ENCODE peak calls at places on chromosomes 13 and 19, in four cellular contexts. One of them, this sample, is unnamed.
A peak's percentile ranks its signal among the peaks of the same experiment; 100 is the strongest.

GRCh38 chr13:92303428-92303827 is 905.0 kb downstream of the GPC5 start:
- DNase-seq in HepG2: no peak
- DNase-seq in H1: no peak
- DNase-seq in HCT116: no peak
- DNase-seq in this sample: no peak

GRCh38 chr13:103471896-103472295 is 405.7 kb upstream of the SLC10A2 start:
- DNase-seq in H1: peak; percentile 5
- DNase-seq in HCT116: no peak
- DNase-seq in HepG2: no peak
- DNase-seq in this sample: no peak

GRCh38 chr19:10565567-10566407 is at the start of gene KRI1:
- DNase-seq in HepG2: peak; percentile 93
- DNase-seq in H1: peak; percentile 91
- DNase-seq in HCT116: peak; percentile 90
- DNase-seq in this sample: peak; percentile 98

GRCh38 chr19:5397804-5398692 is 57.2 kb upstream of the ZNRF4 start:
- DNase-seq in HCT116: no peak
- DNase-seq in H1: peak; percentile 13
- DNase-seq in HepG2: peak; percentile 16
- DNase-seq in this sample: no peak

GRCh38 chr19:11887618-11888531 is at the start of gene ZNF69:
- DNase-seq in H1: peak; percentile 75
- DNase-seq in HepG2: peak; percentile 92
- DNase-seq in HCT116: no peak
- DNase-seq in this sample: peak; percentile 33

GRCh38 chr19:5838437-5839311 is 828 bp downstream of the FUT6 start:
- DNase-seq in HepG2: no peak
- DNase-seq in HCT116: no peak
- DNase-seq in H1: no peak
- DNase-seq in this sample: no peak

GRCh38 chr13:48615017-48615416 is 38.7 kb upstream of the CYSLTR2 start:
- DNase-seq in HCT116: no peak
- DNase-seq in HepG2: no peak
- DNase-seq in H1: no peak
- DNase-seq in this sample: peak; percentile 27

GRCh38 chr19:6678690-6679109 is 8.7 kb upstream of the TNFSF14 start:
- DNase-seq in HCT116: no peak
- DNase-seq in HepG2: no peak
- DNase-seq in H1: no peak
- DNase-seq in this sample: no peak

GRCh38 chr13:110403315-110403714 is 96.2 kb downstream of the COL4A2 start:
- DNase-seq in H1: no peak
- DNase-seq in HepG2: no peak
- DNase-seq in HCT116: no peak
- DNase-seq in this sample: no peak

GRCh38 chr13:82976499-82976898 is 905.8 kb downstream of the SLITRK1 start:
- DNase-seq in HCT116: no peak
- DNase-seq in H1: no peak
- DNase-seq in HepG2: no peak
- DNase-seq in this sample: no peak

GRCh38 chr19:5292453-5292842 is 48.2 kb downstream of the PTPRS start:
- DNase-seq in HepG2: no peak
- DNase-seq in H1: no peak
- DNase-seq in HCT116: no peak
- DNase-seq in this sample: no peak

GRCh38 chr19:40252395-40252794 is 25.9 kb upstream of the CCNP start:
- DNase-seq in H1: no peak
- DNase-seq in HCT116: no peak
- DNase-seq in HepG2: no peak
- DNase-seq in this sample: no peak

GRCh38 chr13:60562081-60562764 is 165.2 kb downstream of the TDRD3 start:
- DNase-seq in H1: no peak
- DNase-seq in HCT116: no peak
- DNase-seq in HepG2: no peak
- DNase-seq in this sample: no peak

GRCh38 chr13:100140441-100140840 is 51.5 kb downstream of the PCCA start:
- DNase-seq in H1: no peak
- DNase-seq in HepG2: no peak
- DNase-seq in HCT116: no peak
- DNase-seq in this sample: no peak

GRCh38 chr13:46606915-46607413 is 54.0 kb downstream of the LRCH1 start:
- DNase-seq in H1: no peak
- DNase-seq in HepG2: no peak
- DNase-seq in HCT116: no peak
- DNase-seq in this sample: no peak

GRCh38 chr13:33927315-33927714 is 109.4 kb downstream of the RFC3 start:
- DNase-seq in H1: no peak
- DNase-seq in HCT116: no peak
- DNase-seq in HepG2: no peak
- DNase-seq in this sample: no peak

GRCh38 chr19:51448011-51448744 is 10.1 kb downstream of the SIGLEC8 start:
- DNase-seq in HCT116: no peak
- DNase-seq in H1: no peak
- DNase-seq in HepG2: no peak
- DNase-seq in this sample: no peak

GRCh38 chr13:105758929-105759328 is 776.5 kb downstream of the EFNB2 start:
- DNase-seq in H1: no peak
- DNase-seq in HCT116: no peak
- DNase-seq in HepG2: no peak
- DNase-seq in this sample: no peak

GRCh38 chr19:16141043-16141442 is 2.4 kb upstream of the HSH2D start:
- DNase-seq in HCT116: no peak
- DNase-seq in HepG2: no peak
- DNase-seq in H1: no peak
- DNase-seq in this sample: no peak

GRCh38 chr19:51724543-51724942 is 752 bp upstream of the HAS1 start:
- DNase-seq in H1: no peak
- DNase-seq in HCT116: no peak
- DNase-seq in HepG2: no peak
- DNase-seq in this sample: no peak

GRCh38 chr19:10968527-10969081 is 7.8 kb downstream of the SMARCA4 start:
- DNase-seq in HepG2: no peak
- DNase-seq in H1: no peak
- DNase-seq in HCT116: no peak
- DNase-seq in this sample: no peak

GRCh38 chr19:34317311-34317927 is 47.6 kb upstream of the GPI start:
- DNase-seq in HepG2: no peak
- DNase-seq in H1: no peak
- DNase-seq in HCT116: no peak
- DNase-seq in this sample: peak; percentile 46

GRCh38 chr19:2083174-2083854 is 12.8 kb downstream of the MOB3A start:
- DNase-seq in H1: no peak
- DNase-seq in HCT116: no peak
- DNase-seq in HepG2: no peak
- DNase-seq in this sample: no peak

GRCh38 chr19:46890423-46891170 is 29.8 kb downstream of the ARHGAP35 start:
- DNase-seq in HepG2: peak; percentile 99
- DNase-seq in H1: no peak
- DNase-seq in HCT116: no peak
- DNase-seq in this sample: no peak

GRCh38 chr19:29089315-29089855 is 123.6 kb downstream of the UQCRFS1 start:
- DNase-seq in HepG2: no peak
- DNase-seq in HCT116: no peak
- DNase-seq in H1: no peak
- DNase-seq in this sample: no peak

GRCh38 chr19:29092712-29093552 is 120.0 kb downstream of the UQCRFS1 start:
- DNase-seq in HCT116: no peak
- DNase-seq in H1: no peak
- DNase-seq in HepG2: no peak
- DNase-seq in this sample: no peak

GRCh38 chr19:29093553-29093908 is 119.4 kb downstream of the UQCRFS1 start:
- DNase-seq in H1: no peak
- DNase-seq in HCT116: no peak
- DNase-seq in HepG2: no peak
- DNase-seq in this sample: no peak

GRCh38 chr19:29088761-29089160 is 124.2 kb downstream of the UQCRFS1 start:
- DNase-seq in HepG2: no peak
- DNase-seq in HCT116: no peak
- DNase-seq in H1: no peak
- DNase-seq in this sample: no peak

GRCh38 chr19:29091127-29091526 is 121.8 kb downstream of the UQCRFS1 start:
- DNase-seq in HCT116: no peak
- DNase-seq in HepG2: no peak
- DNase-seq in H1: no peak
- DNase-seq in this sample: no peak
- TF ChIP-seq EZH2 in HCT116: no peak
- TF ChIP-seq EZH2 in HepG2: no peak
- TF ChIP-seq EZH2 in H1: no peak
- TF ChIP-seq EZH2 in this sample: no peak

GRCh38 chr19:867855-868457 is 8.5 kb downstream of the CFD start:
- DNase-seq in HCT116: no peak
- DNase-seq in H1: no peak
- DNase-seq in HepG2: no peak
- DNase-seq in this sample: no peak

GRCh38 chr19:867301-867793 is 7.9 kb downstream of the CFD start:
- DNase-seq in HCT116: no peak
- DNase-seq in H1: no peak
- DNase-seq in HepG2: no peak
- DNase-seq in this sample: no peak

GRCh38 chr19:870314-870713 is 10.8 kb downstream of the CFD start:
- DNase-seq in H1: no peak
- DNase-seq in HCT116: no peak
- DNase-seq in HepG2: no peak
- DNase-seq in this sample: no peak

GRCh38 chr19:869245-870177 is 10.0 kb downstream of the CFD start:
- DNase-seq in H1: no peak
- DNase-seq in HCT116: peak; percentile 63
- DNase-seq in HepG2: no peak
- DNase-seq in this sample: peak; percentile 88

DNA sequence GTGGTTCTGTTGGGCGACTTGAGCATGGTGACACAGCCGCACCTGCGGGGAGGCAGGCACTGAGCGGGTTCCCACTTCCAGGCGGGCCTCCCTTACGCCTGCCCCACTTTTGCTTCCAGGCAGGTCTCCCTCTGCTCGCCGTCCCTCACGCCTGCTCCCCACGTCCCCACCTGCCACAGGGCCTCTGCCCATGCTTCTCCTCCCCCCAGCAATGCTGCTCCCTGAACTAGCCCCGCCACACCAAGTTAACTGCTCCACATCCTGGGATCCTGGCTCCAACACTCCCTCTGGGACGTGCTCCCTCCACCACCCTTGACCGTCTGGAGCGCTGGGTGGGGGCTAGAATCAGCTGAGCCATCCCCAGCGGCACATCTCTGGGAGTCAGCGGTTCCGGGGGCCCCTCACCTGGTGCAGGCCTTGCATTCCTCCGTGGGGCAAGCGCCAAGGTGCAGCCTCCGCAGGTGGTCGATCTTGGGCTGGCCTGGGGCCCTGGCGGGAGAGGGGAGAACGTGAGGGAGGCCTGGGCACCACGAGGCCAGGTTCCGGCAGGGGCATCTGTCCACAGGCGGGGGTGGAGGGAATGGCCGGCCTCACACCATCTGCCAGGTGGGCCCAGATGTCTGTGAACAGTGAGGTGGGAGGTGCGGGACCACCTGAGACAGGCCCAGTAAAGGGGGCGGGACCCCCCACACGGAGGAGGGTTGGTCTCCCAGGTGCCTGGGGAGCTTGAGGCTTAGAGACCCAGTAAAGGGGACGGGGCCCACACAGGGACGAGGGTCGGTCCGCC is 9.2 kb downstream of the CFD start:
- DNase-seq in HepG2: no peak
- DNase-seq in HCT116: no peak
- DNase-seq in H1: no peak
- DNase-seq in this sample: no peak
- TF ChIP-seq POLR2A in HepG2: no peak
- TF ChIP-seq POLR2A in HCT116: peak; percentile 50
- TF ChIP-seq POLR2A in H1: no peak
- TF ChIP-seq POLR2A in this sample: no peak

DNA sequence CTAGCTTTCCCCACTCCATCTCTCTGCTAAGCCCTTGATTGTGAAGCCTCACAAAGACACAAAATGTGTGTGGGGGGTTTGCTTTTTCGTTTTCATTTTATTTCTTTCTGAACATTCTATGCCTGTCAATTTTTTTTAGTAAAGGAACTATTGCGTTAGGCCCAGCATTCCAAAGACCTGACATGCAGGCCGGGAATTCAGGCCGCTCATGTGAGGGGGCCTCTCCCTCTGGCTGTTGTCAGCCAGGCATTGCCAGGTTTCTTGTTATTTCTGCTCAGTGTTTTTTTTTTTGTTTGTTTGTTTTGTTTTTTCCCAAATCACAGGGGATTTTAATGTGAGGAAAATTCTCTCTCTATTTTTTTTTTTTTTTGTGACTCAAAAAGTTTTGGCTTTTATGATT is 10.3 kb upstream of the MEDAG start:
- DNase-seq in HepG2: no peak
- DNase-seq in HCT116: no peak
- DNase-seq in H1: no peak
- DNase-seq in this sample: peak; percentile 63
- TF ChIP-seq POLR2AphosphoS5 in HepG2: no peak
- TF ChIP-seq POLR2AphosphoS5 in HCT116: no peak
- TF ChIP-seq POLR2AphosphoS5 in H1: no peak
- TF ChIP-seq POLR2AphosphoS5 in this sample: no peak

GRCh38 chr19:49423278-49423984 is at the start of gene PTH2:
- DNase-seq in HepG2: no peak
- DNase-seq in HCT116: no peak
- DNase-seq in H1: no peak
- DNase-seq in this sample: no peak

GRCh38 chr19:49421039-49421877 is 2.0 kb downstream of the PTH2 start:
- DNase-seq in HepG2: no peak
- DNase-seq in HCT116: no peak
- DNase-seq in H1: peak; percentile 79
- DNase-seq in this sample: peak; percentile 50

GRCh38 chr19:49421878-49422202 is 1.4 kb downstream of the PTH2 start:
- DNase-seq in HCT116: no peak
- DNase-seq in HepG2: no peak
- DNase-seq in H1: no peak
- DNase-seq in this sample: no peak

GRCh38 chr19:49423985-49424303 is 703 bp upstream of the PTH2 start:
- DNase-seq in HepG2: no peak
- DNase-seq in H1: no peak
- DNase-seq in HCT116: no peak
- DNase-seq in this sample: no peak

DNA sequence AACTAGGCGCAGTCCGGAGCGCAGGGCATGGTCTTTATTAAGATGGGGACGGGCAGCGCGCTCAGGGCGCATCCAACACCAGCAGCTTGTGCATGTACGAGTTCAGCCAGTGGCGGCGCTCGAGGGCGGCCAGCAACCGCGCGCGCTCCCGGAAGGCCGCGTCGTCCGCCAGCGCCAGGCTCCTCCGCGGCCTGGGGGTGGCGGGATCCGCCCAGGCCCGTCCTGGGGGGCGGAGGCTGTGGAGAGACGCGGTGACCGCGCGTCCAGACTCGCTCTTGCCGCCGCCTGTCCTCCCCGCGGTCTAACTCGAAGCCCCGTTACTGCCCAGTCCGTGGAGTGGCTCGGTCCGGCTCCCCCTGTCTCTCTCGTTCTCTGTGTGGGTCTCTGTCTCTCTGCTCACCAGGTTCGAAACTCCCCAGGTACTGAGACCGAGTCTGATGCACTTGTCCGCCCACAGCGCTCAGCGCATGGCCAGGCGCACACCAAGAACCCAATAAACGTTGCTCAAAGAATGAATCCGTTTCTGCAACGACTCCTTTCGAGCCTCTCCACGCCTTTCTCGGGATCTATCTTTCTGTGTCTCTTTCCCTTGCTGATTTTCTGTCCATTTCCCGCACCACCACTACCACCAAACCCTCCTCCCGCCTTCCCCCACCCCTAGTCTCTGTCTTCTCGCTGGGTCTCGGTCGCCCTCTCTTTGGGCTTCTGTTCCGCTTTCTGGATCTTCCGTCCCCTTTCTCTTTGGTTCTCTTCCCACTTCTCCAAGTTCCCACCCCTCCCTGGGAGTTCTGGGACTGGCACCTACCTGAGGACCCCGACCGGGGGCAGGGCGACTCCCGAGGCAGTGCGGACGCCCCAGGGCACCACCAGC is 599 bp downstream of the PTH2 start:
- DNase-seq in HCT116: no peak
- DNase-seq in HepG2: no peak
- DNase-seq in H1: no peak
- DNase-seq in this sample: peak; percentile 28
- TF ChIP-seq EZH2 in HCT116: no peak
- TF ChIP-seq EZH2 in HepG2: peak; percentile 53
- TF ChIP-seq EZH2 in H1: peak; percentile 52
- TF ChIP-seq EZH2 in this sample: peak; percentile 80

This sample was measured in endothelial cell of umbilical vein.